ENCODE peak calls at places on chromosomes 11 and 22, in six cellular contexts. D is GM13977, S is psoas muscle, R is fibroblast of pulmonary artery, Y is frontal cortex, X is pulmonary artery endothelial cell. A is an unnamed sample.

GRCh38 chr11:12207384-12208150 is 97.2 kb downstream of the MICAL2 start:
- DNase-seq in X (no peak), Y (no peak), R (peak; percentile 43), S (no peak), D (no peak), A (no peak)

GRCh38 chr11:8826901-8827560 is 84.0 kb upstream of the AKIP1 start:
- DNase-seq in R (no peak), S (no peak), D (no peak), Y (no peak), X (no peak), A (no peak)

GRCh38 chr22:46079861-46080821 is 70.2 kb upstream of the PPARA start:
- DNase-seq in X (peak; percentile 60), D (no peak), R (no peak), S (peak; percentile 88), Y (peak; percentile 89), A (peak; percentile 84)

GRCh38 chr11:110337570-110338193 is 41.3 kb upstream of the RDX start:
- DNase-seq in S (no peak), Y (no peak), D (no peak), X (peak; percentile 27), R (peak; percentile 40), A (no peak)

GRCh38 chr11:63536669-63537292 is at the start of gene PLAAT4:
- DNase-seq in S (peak; percentile 23), D (peak; percentile 63), R (peak; percentile 65), Y (no peak), X (no peak), A (no peak)

GRCh38 chr11:58505849-58506248 is 2.1 kb downstream of the OR5B21 start:
- DNase-seq in R (no peak), D (no peak), S (no peak), Y (no peak), X (no peak), A (no peak)

GRCh38 chr11:10410106-10410843 is 44.8 kb upstream of the AMPD3 start:
- DNase-seq in S (no peak), D (no peak), X (no peak), Y (no peak), R (no peak), A (no peak)

GRCh38 chr11:69373251-69373635 is 79.3 kb downstream of the MYEOV start:
- DNase-seq in Y (no peak), X (no peak), D (no peak), R (no peak), S (no peak), A (no peak)

GRCh38 chr11:10878408-10879214 is 20.8 kb upstream of the ZBED5 start:
- DNase-seq in R (peak; percentile 86), X (no peak), D (no peak), S (no peak), Y (no peak), A (no peak)

GRCh38 chr22:23301591-23301990 is 121.3 kb downstream of the BCR start:
- DNase-seq in X (no peak), D (no peak), S (no peak), Y (no peak), R (no peak), A (peak; percentile 15)

A was measured in Right ventricle myocardium superior.